ENCODE peak calls at places on chromosomes 13 and 19, in seven cellular contexts. X, N, Y, F, U, Q and A are unnamed samples.

GRCh38 chr19:4866595-4867424 is 657 bp downstream of the PLIN3 start:
- DNase-seq in X (peak; percentile 83), U (peak; percentile 48), N (peak; percentile 38), Q (peak; percentile 21), F (peak; percentile 30), Y (no peak), A (no peak)

GRCh38 chr13:98653471-98653985 is 76.6 kb upstream of the STK24 start:
- DNase-seq in X (peak; percentile 74), N (peak; percentile 79), U (peak; percentile 61), Q (peak; percentile 63), F (peak; percentile 55), Y (peak; percentile 26), A (peak; percentile 60)

GRCh38 chr13:49020940-49021548 is 45.3 kb downstream of the FNDC3A start:
- DNase-seq in F (no peak), X (no peak), U (peak; percentile 46), Q (no peak), Y (no peak), N (peak; percentile 27), A (no peak)

GRCh38 chr19:38213911-38214625 is 10.0 kb downstream of the DPF1 start:
- DNase-seq in U (peak; percentile 91), X (peak; percentile 59), Y (no peak), Q (peak; percentile 45), F (peak; percentile 26), N (peak; percentile 29), A (no peak)

GRCh38 chr19:40523322-40524047 is 53.2 kb upstream of the SHKBP1 start:
- DNase-seq in U (peak; percentile 37), F (no peak), Q (no peak), N (peak; percentile 64), Y (no peak), X (peak; percentile 56), A (no peak)

GRCh38 chr13:46896346-46897138 is at the start of gene HTR2A:
- DNase-seq in Q (no peak), Y (no peak), X (peak; percentile 22), U (peak; percentile 26), N (peak; percentile 40), F (no peak), A (no peak)

GRCh38 chr13:33543631-33544030 is 258.1 kb upstream of the STARD13 start:
- DNase-seq in Q (peak; percentile 20), X (no peak), N (peak; percentile 14), Y (no peak), U (no peak), F (no peak), A (no peak)

GRCh38 chr19:13850910-13851753 is 25.8 kb upstream of the NANOS3 start:
- DNase-seq in Y (no peak), F (peak; percentile 69), N (peak; percentile 91), Q (peak; percentile 22), U (peak; percentile 96), X (no peak), A (no peak)